ENCODE peak calls at places on chromosomes 12 and 14, in five cellular contexts. N is GM23338, W is HCT116, X is SK-N-SH, E is neural progenitor cell. P is an unnamed sample. For H3K79me2, the result is how much of the 10 kb centered on the place peaks cover.

GRCh38 chr14:74652541-74652940 is 40.5 kb upstream of the LTBP2 start:
- DNase-seq in X (no peak), N (no peak), W (no peak), E (no peak), P (no peak)

GRCh38 chr14:33237102-33237501 is 298.4 kb downstream of the NPAS3 start:
- DNase-seq in W (no peak), N (peak), E (no peak), X (no peak), P (no peak)

GRCh38 chr14:90429236-90429635 is 32.4 kb downstream of the CALM1 start:
- DNase-seq in E (no peak), N (no peak), X (no peak), W (no peak), P (no peak)

GRCh38 chr14:72608391-72609204 is 285.3 kb downstream of the DPF3 start:
- DNase-seq in W (peak), E (no peak), N (no peak), X (no peak), P (no peak)

GRCh38 chr12:103798586-103798985 is 42.4 kb downstream of the NT5DC3 start:
- DNase-seq in X (no peak), E (no peak), W (no peak), N (no peak), P (no peak)

GRCh38 chr12:48002773-48003218 is 1.5 kb downstream of the COL2A1 start:
- DNase-seq in X (peak), E (peak), W (no peak), N (peak), P (no peak)

GRCh38 chr14:32588448-32589320 is 259.6 kb downstream of the AKAP6 start:
- DNase-seq in N (peak), E (peak), W (peak), X (peak), P (peak)

GRCh38 chr14:76820700-76821099 is 5.5 kb upstream of the LRRC74A start:
- DNase-seq in N (no peak), X (no peak), W (no peak), E (no peak), P (no peak)

GRCh38 chr12:53239643-53240258 is 7.7 kb upstream of the RARG start:
- DNase-seq in X (no peak), N (no peak), E (no peak), W (no peak), P (no peak)

GRCh38 chr14:55843718-55844403 is 263.9 kb downstream of the KTN1 start:
- DNase-seq in N (no peak), W (no peak), X (no peak), E (no peak), P (no peak)

GRCh38 chr12:5840900-5841299 is 104.2 kb downstream of the ANO2 start:
- DNase-seq in E (no peak), X (no peak), W (no peak), N (peak), P (no peak)

GRCh38 chr14:99342204-99342603 is 70.2 kb upstream of the BCL11B start:
- DNase-seq in E (no peak), X (no peak), W (no peak), N (no peak), P (no peak)

GRCh38 chr14:29743566-29743965 is 184.1 kb downstream of the PRKD1 start:
- DNase-seq in E (no peak), W (no peak), N (no peak), X (no peak), P (no peak)

GRCh38 chr12:101670007-101670671 is 27.3 kb upstream of the CHPT1 start:
- DNase-seq in X (peak), W (peak), N (peak), E (peak), P (peak)

GRCh38 chr12:106769078-106769477 is 5.4 kb upstream of the RIC8B start:
- DNase-seq in N (peak), X (no peak), W (no peak), E (peak), P (no peak)

GRCh38 chr12:88202500-88202899 is 60.4 kb downstream of the TMTC3 start:
- DNase-seq in W (no peak), E (no peak), N (no peak), X (no peak), P (no peak)

GRCh38 chr14:94474581-94475031 is 1.4 kb downstream of the SERPINA9 start:
- DNase-seq in W (no peak), E (peak), X (no peak), N (peak), P (no peak)

GRCh38 chr12:89461649-89462612 is 62.7 kb downstream of the GALNT4 start:
- DNase-seq in X (peak), E (peak), N (peak), W (peak), P (peak)

GRCh38 chr14:35986219-35986573 is 160.1 kb downstream of the BRMS1L start:
- DNase-seq in X (no peak), E (no peak), W (no peak), N (no peak), P (no peak)

GRCh38 chr14:22780941-22781605 is 14.6 kb downstream of the OXA1L start:
- DNase-seq in E (no peak), W (no peak), N (no peak), X (no peak), P (no peak)

GRCh38 chr12:9669534-9669933 is at the start of gene CLEC2D:
- DNase-seq in W (no peak), X (no peak), N (no peak), E (no peak), P (no peak)

GRCh38 chr12:3252416-3252815 is 175.2 kb downstream of the TSPAN9 start:
- DNase-seq in E (no peak), N (no peak), W (no peak), X (no peak), P (no peak)

GRCh38 chr12:88600272-88600671 is 20.0 kb upstream of the KITLG start:
- DNase-seq in E (no peak), N (no peak), W (no peak), X (no peak), P (no peak)

GRCh38 chr14:49951946-49952345 is 59.1 kb downstream of the ARF6 start:
- DNase-seq in E (no peak), N (no peak), W (no peak), X (no peak), P (no peak)

GRCh38 chr12:63967358-63967757 is 122.9 kb downstream of the SRGAP1 start:
- DNase-seq in X (no peak), W (peak), E (no peak), N (no peak), P (no peak)
- H3K4me2 ChIP-seq in X (no peak), W (peak), E (no peak), N (no peak), P (no peak)

DNA sequence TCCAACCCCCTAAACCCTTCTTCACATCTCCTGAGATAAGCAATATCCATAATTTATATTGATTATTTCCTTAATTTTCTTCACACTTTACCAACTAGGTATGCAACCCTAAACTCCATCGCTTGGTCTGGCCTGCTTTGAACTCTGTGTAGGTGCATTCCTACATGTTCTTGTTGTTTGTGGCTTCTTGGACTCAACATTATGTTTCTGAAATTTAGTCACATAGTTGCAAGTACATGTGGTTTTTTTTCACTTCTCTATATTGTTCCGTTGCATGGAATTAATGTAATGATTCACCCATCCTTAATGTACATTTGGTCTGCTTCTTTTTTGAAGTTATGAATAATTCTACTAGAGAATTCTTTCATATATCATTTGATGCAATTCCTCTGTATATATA is 1.6 kb upstream of the TAS2R30 start:
- DNase-seq in W (no peak), N (no peak), E (no peak), X (no peak), P (no peak)
- H3K79me2 ChIP-seq in W (half or more), N (half or more), E (half or more), X (half or more), P (half or more)

DNA sequence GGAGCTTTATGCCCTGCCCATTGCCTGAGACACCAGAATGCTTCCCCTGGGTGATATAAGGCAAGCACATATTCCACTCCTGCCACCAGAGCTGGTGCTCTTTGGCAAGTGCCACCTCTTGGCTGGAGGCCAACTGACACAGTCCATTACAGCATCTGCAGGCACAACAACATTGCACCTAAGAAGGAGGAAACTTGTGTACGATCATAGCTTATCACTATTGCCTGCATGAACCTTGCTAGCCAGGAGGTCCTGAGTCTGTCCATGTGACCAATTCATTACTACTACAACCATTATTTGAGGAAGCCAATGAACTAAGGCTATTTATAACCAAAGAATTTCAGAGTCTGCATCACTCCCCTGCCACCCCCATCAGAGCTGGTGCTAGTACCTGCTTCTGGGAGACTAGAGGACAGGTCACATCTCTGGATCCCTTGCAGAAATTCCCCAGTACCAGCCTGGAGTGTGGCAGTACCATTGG is 119.9 kb upstream of the SCAF11 start:
- DNase-seq in X (no peak), E (no peak), W (no peak), N (no peak), P (no peak)
- H3K4me2 ChIP-seq in X (no peak), E (no peak), W (no peak), N (no peak), P (no peak)

GRCh38 chr12:45231515-45232145 is 15.7 kb downstream of the ANO6 start:
- DNase-seq in W (no peak), E (no peak), X (no peak), N (no peak), P (no peak)
- H3K79me2 ChIP-seq in W (half or more), E (half or more), X (half or more), N (half or more), P (half or more)

GRCh38 chr12:95492462-95492861 is 18.5 kb downstream of the METAP2 start:
- DNase-seq in X (no peak), E (no peak), W (no peak), N (no peak), P (no peak)

GRCh38 chr12:95494888-95495287 is 20.9 kb downstream of the METAP2 start:
- DNase-seq in E (no peak), W (no peak), N (no peak), X (no peak), P (no peak)

GRCh38 chr12:95498968-95499367 is 25.0 kb downstream of the METAP2 start:
- DNase-seq in W (no peak), X (no peak), N (no peak), E (no peak), P (no peak)

GRCh38 chr12:95495433-95495832 is 21.5 kb downstream of the METAP2 start:
- DNase-seq in W (no peak), E (no peak), X (no peak), N (no peak), P (no peak)

GRCh38 chr12:95497031-95497430 is 23.1 kb downstream of the METAP2 start:
- DNase-seq in E (no peak), X (no peak), W (no peak), N (no peak), P (no peak)
- H3K4me2 ChIP-seq in E (no peak), X (no peak), W (no peak), N (no peak), P (no peak)

DNA sequence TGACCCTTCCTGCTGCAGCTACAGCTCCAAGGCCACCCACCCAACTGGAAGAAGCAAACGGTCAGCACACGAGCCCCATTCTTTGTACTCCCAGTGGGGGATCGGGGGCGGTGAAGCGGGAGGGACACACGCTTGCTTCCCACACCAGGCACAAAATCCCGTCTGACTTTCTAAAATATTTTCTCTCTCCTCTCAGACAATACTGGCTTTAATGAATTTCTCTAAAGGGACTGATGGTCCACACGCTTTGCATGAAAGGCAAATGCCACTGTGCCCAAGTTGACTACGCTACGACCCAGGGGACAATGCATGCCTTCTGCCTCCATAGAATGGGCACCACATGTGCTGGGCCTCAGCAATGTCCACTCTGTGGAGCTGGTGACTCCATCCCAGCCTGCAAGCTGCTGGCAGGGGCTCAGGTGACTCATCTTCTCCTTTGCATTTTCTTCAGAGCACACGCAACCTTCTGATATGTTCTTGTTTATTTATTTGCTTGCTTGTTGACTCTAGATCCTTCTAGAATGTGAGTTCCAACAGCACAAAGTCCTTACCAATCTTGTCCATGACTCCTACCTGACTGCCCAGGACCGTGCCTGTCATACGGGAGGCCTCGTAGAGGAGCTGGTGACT is 15.6 kb downstream of the SYNE3 start:
- DNase-seq in N (no peak), W (no peak), E (no peak), X (no peak), P (no peak)
- H3K79me2 ChIP-seq in N (under half), W (under half), E (under half), X (under half), P (half or more)

DNA sequence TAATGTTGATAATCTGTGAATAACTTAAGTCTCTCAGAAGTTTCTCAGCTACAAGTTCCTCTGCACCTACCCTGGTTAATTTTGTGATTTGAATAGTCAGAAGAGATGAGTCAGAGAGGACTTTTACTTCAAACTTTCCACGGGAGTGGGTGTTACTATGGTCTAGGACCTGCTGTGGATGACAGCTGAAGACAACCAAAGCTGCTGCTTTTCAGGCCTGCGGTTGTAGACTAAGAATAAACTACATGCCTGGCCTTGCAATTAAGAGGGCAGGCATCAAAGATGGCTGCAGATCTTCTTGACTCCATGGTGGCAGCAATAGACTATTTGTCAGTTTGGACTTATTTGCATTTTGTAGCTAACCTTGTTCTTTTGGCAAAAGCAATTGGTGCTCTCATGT is 227.1 kb upstream of the KRR1 start:
- DNase-seq in X (no peak), N (no peak), W (no peak), E (no peak), P (no peak)
- H3K4me2 ChIP-seq in X (no peak), N (no peak), W (peak), E (no peak), P (no peak)

DNA sequence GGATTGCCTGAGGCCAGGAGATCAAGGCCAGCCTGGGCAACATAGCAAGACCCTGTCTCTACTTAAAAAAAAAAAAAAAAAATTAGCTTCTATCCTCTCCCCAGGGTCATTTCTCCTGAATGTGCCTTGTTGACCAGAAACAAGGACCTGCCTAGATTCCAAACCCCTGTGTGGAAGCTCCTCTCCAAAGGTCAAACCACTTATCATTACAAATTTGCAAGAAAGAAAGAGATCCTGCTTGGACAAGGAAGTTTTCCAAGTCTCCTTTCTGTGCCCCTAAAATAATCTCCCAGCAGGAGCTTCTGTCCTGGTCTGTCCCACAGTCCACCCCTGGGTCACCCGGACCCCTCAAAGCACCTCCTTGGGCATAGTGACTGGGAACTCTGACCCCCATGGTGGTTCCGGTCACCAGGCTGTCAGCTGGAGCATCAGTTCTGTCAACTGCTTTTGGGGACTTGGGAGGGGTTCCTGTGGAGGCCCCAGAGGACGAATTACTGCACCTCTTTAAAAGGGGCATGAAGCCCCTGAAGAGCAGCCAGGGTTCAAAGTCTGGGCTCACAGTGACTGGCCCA is 38.4 kb downstream of the ACTN1 start:
- DNase-seq in X (no peak), N (no peak), W (no peak), E (no peak), P (no peak)
- H3K79me2 ChIP-seq in X (half or more), N (half or more), W (half or more), E (half or more), P (under half)

P was measured in MM.1S.